ENCODE peak calls at places on chromosomes 11 and 22, in six cellular contexts. X, T, D, V, Q and G are unnamed samples.

GRCh38 chr22:22928666-22929380 is 41.2 kb downstream of the IGLL5 start:
- DNase-seq in X (peak; percentile 29), T (peak; percentile 17), D (peak; percentile 79), V (peak; percentile 16), Q (no peak), G (no peak)

GRCh38 chr11:92504534-92504933 is 279.9 kb downstream of the FAT3 start:
- DNase-seq in X (no peak), T (no peak), D (no peak), V (no peak), Q (no peak), G (no peak)

GRCh38 chr11:128036556-128037093 is 550.7 kb downstream of the ETS1 start:
- DNase-seq in X (no peak), T (no peak), D (no peak), V (peak; percentile 35), Q (no peak), G (no peak)

GRCh38 chr11:126748097-126748756 is 252.3 kb downstream of the KIRREL3 start:
- DNase-seq in X (no peak), T (no peak), D (no peak), V (no peak), Q (no peak), G (no peak)

GRCh38 chr11:67483901-67484665 is 1.3 kb downstream of the AIP start:
- DNase-seq in X (peak; percentile 25), T (peak; percentile 26), D (peak; percentile 65), V (no peak), Q (no peak), G (no peak)

GRCh38 chr11:131674051-131674755 is 303.8 kb downstream of the NTM start:
- DNase-seq in X (no peak), T (no peak), D (peak; percentile 69), V (peak; percentile 86), Q (peak; percentile 74), G (peak; percentile 81)

GRCh38 chr11:31509017-31509411 is 408 bp downstream of the IMMP1L start:
- DNase-seq in X (no peak), T (no peak), D (peak; percentile 54), V (no peak), Q (no peak), G (no peak)

GRCh38 chr11:78231962-78232459 is 43.3 kb downstream of the USP35 start:
- DNase-seq in X (no peak), T (no peak), D (no peak), V (peak; percentile 83), Q (peak; percentile 20), G (no peak)

GRCh38 chr22:31451709-31452571 is 37.7 kb downstream of the EIF4ENIF1 start:
- DNase-seq in X (no peak), T (no peak), D (peak; percentile 75), V (peak; percentile 59), Q (peak; percentile 1), G (peak; percentile 69)

GRCh38 chr22:44521326-44521725 is 23.3 kb upstream of the RTL6 start:
- DNase-seq in X (no peak), T (no peak), D (no peak), V (no peak), Q (no peak), G (no peak)

GRCh38 chr11:82895437-82896091 is 4.7 kb downstream of the PRCP start:
- DNase-seq in X (no peak), T (no peak), D (peak; percentile 87), V (no peak), Q (no peak), G (no peak)

GRCh38 chr11:66116576-66117361 is 46.7 kb downstream of the PACS1 start:
- DNase-seq in X (no peak), T (no peak), D (no peak), V (no peak), Q (no peak), G (no peak)

GRCh38 chr11:116696381-116696941 is 76.3 kb downstream of the BUD13 start:
- DNase-seq in X (no peak), T (no peak), D (no peak), V (no peak), Q (no peak), G (no peak)

GRCh38 chr22:32050678-32051515 is 7.8 kb downstream of the SLC5A1 start:
- DNase-seq in X (peak; percentile 2), T (peak; percentile 42), D (no peak), V (peak; percentile 79), Q (peak; percentile 30), G (peak; percentile 85)

GRCh38 chr11:102683277-102683676 is 22.3 kb downstream of the MMP27 start:
- DNase-seq in X (no peak), T (no peak), D (peak; percentile 55), V (no peak), Q (no peak), G (no peak)

GRCh38 chr22:48944756-48945620 is 882.7 kb downstream of the BRD1 start:
- DNase-seq in X (no peak), T (no peak), D (no peak), V (no peak), Q (no peak), G (no peak)

GRCh38 chr11:76698321-76699043 is 27.9 kb upstream of the LRRC32 start:
- DNase-seq in X (no peak), T (no peak), D (peak; percentile 84), V (no peak), Q (no peak), G (no peak)

GRCh38 chr22:43919106-43919965 is 4.3 kb upstream of the PNPLA3 start:
- DNase-seq in X (no peak), T (no peak), D (no peak), V (peak; percentile 51), Q (no peak), G (no peak)

GRCh38 chr11:74669311-74670160 is 61.7 kb downstream of the CHRDL2 start:
- DNase-seq in X (no peak), T (no peak), D (no peak), V (no peak), Q (no peak), G (no peak)

GRCh38 chr11:128848815-128849455 is 18.2 kb downstream of the KCNJ1 start:
- DNase-seq in X (peak; percentile 58), T (peak; percentile 31), D (peak; percentile 79), V (peak; percentile 12), Q (no peak), G (peak; percentile 70)

GRCh38 chr11:35166369-35167360 is 27.7 kb downstream of the CD44 start:
- DNase-seq in X (no peak), T (no peak), D (no peak), V (peak; percentile 93), Q (no peak), G (peak; percentile 55)

GRCh38 chr11:35389897-35390462 is 29.4 kb downstream of the SLC1A2 start:
- DNase-seq in X (no peak), T (no peak), D (no peak), V (no peak), Q (no peak), G (no peak)

GRCh38 chr22:41181349-41182241 is 23.5 kb upstream of the L3MBTL2 start:
- DNase-seq in X (no peak), T (no peak), D (peak; percentile 47), V (peak; percentile 66), Q (no peak), G (peak; percentile 68)

GRCh38 chr11:45079943-45080719 is 66.3 kb upstream of the PRDM11 start:
- DNase-seq in X (peak; percentile 48), T (peak; percentile 43), D (peak; percentile 86), V (no peak), Q (no peak), G (no peak)

GRCh38 chr11:27485930-27486773 is 13.6 kb upstream of the LGR4 start:
- DNase-seq in X (no peak), T (no peak), D (peak; percentile 87), V (peak; percentile 61), Q (no peak), G (peak; percentile 76)

GRCh38 chr11:93131709-93132108 is 66.1 kb downstream of the SLC36A4 start:
- DNase-seq in X (no peak), T (no peak), D (peak; percentile 55), V (no peak), Q (no peak), G (peak; percentile 50)

GRCh38 chr11:12410006-12410728 is 32.8 kb downstream of the PARVA start:
- DNase-seq in X (no peak), T (no peak), D (no peak), V (peak; percentile 51), Q (no peak), G (peak; percentile 15)

GRCh38 chr11:1573077-1573846 is 1.2 kb upstream of the DUSP8 start:
- DNase-seq in X (peak; percentile 14), T (peak; percentile 33), D (no peak), V (no peak), Q (no peak), G (no peak)

GRCh38 chr11:1570531-1570895 is 1.6 kb downstream of the DUSP8 start:
- DNase-seq in X (no peak), T (no peak), D (no peak), V (no peak), Q (no peak), G (no peak)

GRCh38 chr11:1570896-1571759 is 943 bp downstream of the DUSP8 start:
- DNase-seq in X (no peak), T (no peak), D (peak; percentile 53), V (no peak), Q (no peak), G (no peak)

GRCh38 chr11:1572200-1573076 is at the start of gene DUSP8:
- DNase-seq in X (peak; percentile 95), T (peak; percentile 92), D (peak; percentile 88), V (peak; percentile 84), Q (peak; percentile 48), G (peak; percentile 84)

GRCh38 chr11:1571760-1572199 is 291 bp downstream of the DUSP8 start:
- DNase-seq in X (no peak), T (no peak), D (no peak), V (no peak), Q (no peak), G (no peak)
- H3K27ac ChIP-seq in X (no peak overlapping the region), T (peak overlapping the region; percentile 55), D (no peak overlapping the region), V (no peak overlapping the region), Q (no peak overlapping the region), G (no peak overlapping the region)

GRCh38 chr11:1830500-1831223 is 4.1 kb upstream of the SYT8 start:
- DNase-seq in X (no peak), T (no peak), D (peak; percentile 36), V (no peak), Q (no peak), G (peak; percentile 33)
- H3K27ac ChIP-seq in X (no peak overlapping the region), T (no peak overlapping the region), D (no peak overlapping the region), V (no peak overlapping the region), Q (no peak overlapping the region), G (no peak overlapping the region)

GRCh38 chr22:24467340-24467739 is 27.8 kb upstream of the UPB1 start:
- DNase-seq in X (no peak), T (no peak), D (no peak), V (no peak), Q (no peak), G (no peak)
- H3K27ac ChIP-seq in X (no peak overlapping the region), T (no peak overlapping the region), D (peak overlapping the region; percentile 60), V (no peak overlapping the region), Q (peak overlapping the region; percentile 39), G (peak overlapping the region; percentile 97)

GRCh38 chr11:122157540-122158173 is 41.6 kb upstream of the BLID start:
- DNase-seq in X (no peak), T (no peak), D (no peak), V (no peak), Q (no peak), G (no peak)

GRCh38 chr11:122159861-122160260 is 43.8 kb upstream of the BLID start:
- DNase-seq in X (no peak), T (no peak), D (no peak), V (no peak), Q (no peak), G (no peak)

GRCh38 chr11:122161191-122161590 is 45.2 kb upstream of the BLID start:
- DNase-seq in X (no peak), T (no peak), D (no peak), V (no peak), Q (no peak), G (no peak)

GRCh38 chr11:122162095-122162494 is 46.1 kb upstream of the BLID start:
- DNase-seq in X (no peak), T (no peak), D (no peak), V (no peak), Q (no peak), G (peak; percentile 75)

GRCh38 chr11:122159173-122159701 is 43.2 kb upstream of the BLID start:
- DNase-seq in X (no peak), T (no peak), D (no peak), V (peak; percentile 65), Q (no peak), G (peak; percentile 1)
- H3K27ac ChIP-seq in X (no peak overlapping the region), T (no peak overlapping the region), D (no peak overlapping the region), V (peak overlapping the region; percentile 82), Q (peak overlapping the region; percentile 84), G (no peak overlapping the region)